ENCODE peak calls at places on chromosomes 13 and 19, in ten cellular contexts. D is heart right ventricle, N is right lobe of liver, C is uterus, K is OCI-LY7, R is H9, P is neural progenitor cell, Q is GM12878, X is T-helper 17 cell, T is GM23248. E is an unnamed sample. For H3K9me3, the result is how much of the 10 kb centered on the place peaks cover.

GRCh38 chr13:51681037-51681678 is 96.9 kb downstream of the WDFY2 start:
- DNase-seq in D (no peak), N (no peak), C (no peak), K (no peak), R (no peak), P (no peak), Q (no peak), X (no peak), T (peak), E (no peak)

GRCh38 chr19:4503224-4504170 is 14.8 kb downstream of the PLIN4 start:
- DNase-seq in D (no peak), N (no peak), C (no peak), K (no peak), R (no peak), P (peak), Q (no peak), X (no peak), T (no peak), E (no peak)

GRCh38 chr13:20567881-20568528 is 1.0 kb downstream of the IFT88 start:
- DNase-seq in D (no peak), N (peak), C (no peak), K (no peak), R (no peak), P (no peak), Q (no peak), X (no peak), T (no peak), E (no peak)

GRCh38 chr13:29677627-29678026 is 82.1 kb upstream of the SLC7A1 start:
- DNase-seq in D (no peak), N (no peak), C (no peak), K (no peak), R (no peak), P (no peak), Q (no peak), X (no peak), T (no peak), E (no peak)

GRCh38 chr13:70960841-70961443 is 852.7 kb upstream of the KLHL1 start:
- DNase-seq in D (no peak), N (no peak), C (no peak), K (peak), R (no peak), P (peak), Q (peak), X (no peak), T (peak), E (no peak)

GRCh38 chr19:7303470-7303869 is 9.3 kb upstream of the INSR start:
- DNase-seq in D (no peak), N (no peak), C (no peak), K (no peak), R (no peak), P (no peak), Q (no peak), X (no peak), T (no peak), E (no peak)

GRCh38 chr13:109654341-109655205 is 131.8 kb downstream of the IRS2 start:
- DNase-seq in D (no peak), N (no peak), C (no peak), K (no peak), R (no peak), P (no peak), Q (no peak), X (no peak), T (no peak), E (no peak)

GRCh38 chr19:4713384-4713951 is 10.2 kb downstream of the DPP9 start:
- DNase-seq in D (peak), N (peak), C (peak), K (no peak), R (no peak), P (no peak), Q (no peak), X (no peak), T (peak), E (peak)

GRCh38 chr13:74135306-74136088 is 1.3 kb upstream of the KLF12 start:
- DNase-seq in D (peak), N (peak), C (peak), K (peak), R (peak), P (peak), Q (peak), X (peak), T (peak), E (peak)

GRCh38 chr13:104847863-104848262 is 1687.6 kb downstream of the EFNB2 start:
- DNase-seq in D (no peak), N (no peak), C (no peak), K (no peak), R (no peak), P (no peak), Q (no peak), X (no peak), T (no peak), E (no peak)

GRCh38 chr13:95298971-95299627 is 2.2 kb downstream of the ABCC4 start:
- DNase-seq in D (no peak), N (no peak), C (no peak), K (no peak), R (no peak), P (no peak), Q (no peak), X (no peak), T (peak), E (no peak)

GRCh38 chr13:109844396-109844795 is 58.0 kb upstream of the IRS2 start:
- DNase-seq in D (no peak), N (no peak), C (no peak), K (no peak), R (no peak), P (no peak), Q (no peak), X (no peak), T (peak), E (no peak)

GRCh38 chr13:59250276-59250990 is 913.3 kb downstream of the DIAPH3 start:
- DNase-seq in D (no peak), N (no peak), C (no peak), K (no peak), R (no peak), P (no peak), Q (no peak), X (no peak), T (no peak), E (no peak)

GRCh38 chr19:3733549-3734309 is 25.5 kb downstream of the TJP3 start:
- DNase-seq in D (no peak), N (no peak), C (no peak), K (no peak), R (no peak), P (no peak), Q (no peak), X (no peak), T (no peak), E (no peak)

GRCh38 chr19:5141278-5141925 is 172.5 kb downstream of the KDM4B start:
- DNase-seq in D (no peak), N (peak), C (no peak), K (no peak), R (no peak), P (no peak), Q (no peak), X (no peak), T (peak), E (peak)

GRCh38 chr13:43664700-43665191 is 122.0 kb downstream of the ENOX1 start:
- DNase-seq in D (no peak), N (no peak), C (peak), K (no peak), R (no peak), P (peak), Q (no peak), X (no peak), T (peak), E (peak)

GRCh38 chr13:74774252-74774651 is 640.0 kb upstream of the KLF12 start:
- DNase-seq in D (no peak), N (no peak), C (no peak), K (no peak), R (no peak), P (no peak), Q (no peak), X (no peak), T (peak), E (no peak)

GRCh38 chr13:51520524-51520923 is 63.7 kb upstream of the WDFY2 start:
- DNase-seq in D (no peak), N (peak), C (no peak), K (no peak), R (no peak), P (no peak), Q (no peak), X (no peak), T (peak), E (no peak)

GRCh38 chr19:48454150-48454730 is 1.1 kb upstream of the KCNJ14 start:
- DNase-seq in D (no peak), N (no peak), C (no peak), K (no peak), R (no peak), P (no peak), Q (no peak), X (no peak), T (no peak), E (no peak)

GRCh38 chr13:105642511-105642958 is 892.9 kb downstream of the EFNB2 start:
- DNase-seq in D (no peak), N (no peak), C (no peak), K (no peak), R (no peak), P (no peak), Q (no peak), X (no peak), T (no peak), E (no peak)

GRCh38 chr13:112846411-112847115 is 122.5 kb upstream of the MCF2L start:
- DNase-seq in D (no peak), N (no peak), C (no peak), K (no peak), R (no peak), P (no peak), Q (no peak), X (no peak), T (no peak), E (no peak)

GRCh38 chr13:113087923-113088690 is 17.5 kb upstream of the F7 start:
- DNase-seq in D (no peak), N (peak), C (no peak), K (no peak), R (no peak), P (no peak), Q (no peak), X (no peak), T (no peak), E (peak)

GRCh38 chr19:45470147-45471081 is 2.6 kb downstream of the FOSB start:
- DNase-seq in D (no peak), N (no peak), C (peak), K (no peak), R (no peak), P (no peak), Q (no peak), X (no peak), T (peak), E (peak)

GRCh38 chr13:46403851-46404731 is 17.0 kb upstream of the RUBCNL start:
- DNase-seq in D (no peak), N (no peak), C (no peak), K (peak), R (no peak), P (no peak), Q (no peak), X (no peak), T (no peak), E (no peak)

GRCh38 chr13:44843403-44843802 is 145.9 kb downstream of the NUFIP1 start:
- DNase-seq in D (no peak), N (no peak), C (no peak), K (no peak), R (no peak), P (no peak), Q (no peak), X (no peak), T (peak), E (no peak)

GRCh38 chr13:64417609-64418008 is 2812.5 kb downstream of the PCDH9 start:
- DNase-seq in D (no peak), N (no peak), C (no peak), K (no peak), R (no peak), P (no peak), Q (no peak), X (no peak), T (no peak), E (no peak)

GRCh38 chr13:89401209-89401810 is 1730.1 kb downstream of the SLITRK5 start:
- DNase-seq in D (no peak), N (no peak), C (no peak), K (no peak), R (no peak), P (no peak), Q (no peak), X (no peak), T (peak), E (no peak)

GRCh38 chr19:27772059-27772458 is 1440.9 kb downstream of the UQCRFS1 start:
- DNase-seq in D (no peak), N (no peak), C (no peak), K (no peak), R (no peak), P (no peak), Q (no peak), X (no peak), T (no peak), E (no peak)

GRCh38 chr19:27773318-27774094 is 1439.4 kb downstream of the UQCRFS1 start:
- DNase-seq in D (no peak), N (no peak), C (no peak), K (no peak), R (peak), P (no peak), Q (no peak), X (no peak), T (no peak), E (no peak)

GRCh38 chr19:27767234-27767633 is 1445.7 kb downstream of the UQCRFS1 start:
- DNase-seq in D (no peak), N (no peak), C (no peak), K (no peak), R (no peak), P (no peak), Q (no peak), X (no peak), T (no peak), E (no peak)

GRCh38 chr19:27765912-27766725 is 1446.8 kb downstream of the UQCRFS1 start:
- DNase-seq in D (no peak), N (no peak), C (no peak), K (no peak), R (no peak), P (no peak), Q (no peak), X (no peak), T (no peak), E (no peak)

DNA sequence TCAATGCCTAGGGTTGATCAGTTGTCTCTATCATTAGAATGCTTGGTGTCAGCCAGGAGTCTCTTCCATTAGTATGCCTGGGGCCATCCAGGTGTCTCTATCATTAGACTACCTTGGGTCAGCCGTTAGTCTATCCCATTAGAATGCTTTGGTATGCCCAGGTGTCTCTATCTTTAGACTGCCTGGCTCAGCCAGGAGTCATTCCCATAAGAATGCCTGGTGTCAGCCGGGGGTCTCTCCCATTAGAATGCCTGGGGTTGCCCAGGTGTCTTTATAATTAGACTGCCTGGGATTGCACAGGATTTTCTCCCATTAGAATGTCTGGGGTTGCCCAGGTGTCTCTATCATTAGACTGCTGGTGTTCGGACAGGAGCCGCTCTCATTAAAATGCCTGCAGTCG is 1442.9 kb downstream of the UQCRFS1 start:
- DNase-seq in D (no peak), N (no peak), C (no peak), K (no peak), R (no peak), P (no peak), Q (no peak), X (no peak), T (no peak), E (no peak)
- H3K9me3 ChIP-seq in D (under half), N (under half), C (under half), K (under half), R (under half), P (under half), Q (under half), X (under half), T (under half), E (under half)

GRCh38 chr19:58047672-58048071 is 11.4 kb upstream of the ZNF135 start:
- DNase-seq in D (no peak), N (no peak), C (no peak), K (no peak), R (no peak), P (no peak), Q (no peak), X (no peak), T (no peak), E (no peak)
- H3K9me3 ChIP-seq in D (under half), N (under half), C (under half), K (under half), R (under half), P (under half), Q (under half), X (under half), T (under half), E (under half)

DNA sequence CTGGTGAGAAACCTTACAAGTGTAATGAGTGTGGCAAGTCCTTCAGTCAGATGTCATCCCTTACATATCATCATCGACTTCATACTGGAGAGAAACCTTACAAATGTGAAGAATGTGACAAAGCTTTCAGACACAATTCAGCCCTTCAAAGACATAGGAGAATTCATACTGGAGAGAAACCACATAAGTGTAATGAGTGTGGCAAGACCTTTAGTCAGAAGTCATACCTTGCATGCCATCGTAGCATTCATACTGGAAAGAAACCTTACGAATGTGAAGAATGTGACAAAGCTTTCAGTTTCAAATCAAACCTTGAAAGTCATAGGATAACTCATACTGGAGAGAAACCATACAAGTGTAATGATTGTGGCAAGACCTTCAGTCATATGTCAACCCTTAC is 13.6 kb upstream of the ZNF765 start:
- DNase-seq in D (no peak), N (no peak), C (no peak), K (no peak), R (no peak), P (no peak), Q (no peak), X (no peak), T (no peak), E (no peak)
- H3K9me3 ChIP-seq in D (under half), N (under half), C (under half), K (half or more), R (under half), P (under half), Q (under half), X (under half), T (under half), E (under half)

DNA sequence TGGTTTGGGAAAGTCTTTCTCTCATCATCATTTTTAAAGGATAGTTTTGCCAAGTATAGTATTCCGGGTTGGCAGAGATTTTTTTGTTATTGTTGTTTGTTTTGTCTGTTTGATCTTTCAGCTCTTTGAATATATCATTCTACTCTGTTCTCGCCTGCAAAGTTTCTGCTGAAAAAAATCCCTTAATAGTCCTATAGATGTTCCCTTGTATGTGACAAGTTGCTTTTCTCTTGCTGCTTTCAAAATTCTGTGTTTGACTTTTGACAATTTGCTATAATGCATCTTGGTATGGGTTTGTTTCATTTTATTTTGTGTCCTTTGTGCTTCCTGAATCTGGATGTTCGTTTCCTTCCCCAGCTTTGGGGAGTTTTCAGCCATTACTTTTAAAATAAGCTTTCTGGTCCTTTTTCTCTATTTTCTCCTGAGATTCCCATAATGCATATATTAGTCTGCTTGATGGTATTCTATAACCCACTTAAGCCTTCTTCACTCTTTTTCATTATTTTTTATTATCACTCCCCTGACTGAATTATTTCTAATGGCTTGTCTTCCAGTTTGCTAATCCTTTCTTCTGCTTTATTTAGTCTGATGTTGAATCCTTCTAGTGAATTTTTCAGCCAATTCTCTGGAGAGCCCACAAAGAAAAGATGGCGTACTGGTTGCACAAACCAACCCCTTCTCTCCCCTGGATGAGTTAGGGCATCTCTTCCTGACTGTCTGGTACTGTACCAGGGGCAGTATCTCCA is 14.6 kb downstream of the ZNF569 start:
- DNase-seq in D (no peak), N (no peak), C (no peak), K (no peak), R (no peak), P (no peak), Q (no peak), X (no peak), T (no peak), E (no peak)
- H3K9me3 ChIP-seq in D (half or more), N (under half), C (under half), K (half or more), R (under half), P (half or more), Q (under half), X (half or more), T (under half), E (half or more)

DNA sequence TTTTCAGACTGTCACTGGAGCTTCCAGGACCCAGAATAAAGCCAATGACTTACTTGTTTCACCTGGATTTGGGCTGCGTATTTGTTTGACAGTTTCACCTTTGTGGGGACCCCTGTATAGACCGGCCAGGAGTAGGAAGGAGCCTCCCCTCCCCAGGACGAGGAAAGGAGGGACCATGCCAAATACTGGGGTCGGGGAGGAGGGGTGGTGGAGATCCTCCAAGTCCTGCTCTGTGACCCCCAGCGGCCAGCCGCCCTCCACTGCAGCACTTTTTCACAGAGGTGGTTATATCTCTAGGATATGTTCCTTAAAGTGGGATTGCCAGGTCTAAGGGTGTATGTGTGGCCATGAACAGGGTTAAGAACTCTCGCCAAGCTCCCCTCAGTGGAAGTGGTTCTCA is 25.7 kb upstream of the ZNF492 start:
- DNase-seq in D (no peak), N (no peak), C (no peak), K (no peak), R (no peak), P (no peak), Q (no peak), X (no peak), T (no peak), E (no peak)
- H3K9me3 ChIP-seq in D (under half), N (under half), C (under half), K (under half), R (half or more), P (under half), Q (under half), X (under half), T (under half), E (under half)

GRCh38 chr19:19697589-19697988 is 28.9 kb downstream of the ZNF101 start:
- DNase-seq in D (no peak), N (no peak), C (no peak), K (no peak), R (no peak), P (no peak), Q (no peak), X (no peak), T (no peak), E (no peak)
- H3K9me3 ChIP-seq in D (under half), N (under half), C (under half), K (under half), R (under half), P (under half), Q (under half), X (under half), T (under half), E (under half)

GRCh38 chr19:54533476-54533875 is 30.8 kb downstream of the LAIR2 start:
- DNase-seq in D (no peak), N (no peak), C (no peak), K (no peak), R (no peak), P (no peak), Q (no peak), X (no peak), T (no peak), E (no peak)
- H3K9me3 ChIP-seq in D (under half), N (under half), C (under half), K (under half), R (half or more), P (under half), Q (under half), X (under half), T (under half), E (under half)